ENCODE peak calls at places on chromosome 7, in six cellular contexts. V, U, B, F, T and J are unnamed samples. For H3K4me1, the result is how much of the 10 kb centered on the place peaks cover.

GRCh38 chr7:153103219-153103618 is 343.7 kb downstream of the ACTR3B start:
- DNase-seq in V (no peak), U (no peak), B (no peak), F (no peak), T (no peak), J (no peak)

GRCh38 chr7:158366916-158367633 is 220.5 kb downstream of the PTPRN2 start:
- DNase-seq in V (no peak), U (no peak), B (no peak), F (no peak), T (no peak), J (no peak)

GRCh38 chr7:32957326-32958045 is at the start of gene FKBP9:
- DNase-seq in V (no peak), U (peak), B (peak), F (peak), T (peak), J (no peak)

GRCh38 chr7:36661135-36661840 is 63.0 kb downstream of the AOAH start:
- DNase-seq in V (no peak), U (no peak), B (peak), F (no peak), T (peak), J (no peak)

GRCh38 chr7:158450476-158451124 is 137.0 kb downstream of the PTPRN2 start:
- DNase-seq in V (no peak), U (no peak), B (no peak), F (no peak), T (no peak), J (no peak)

GRCh38 chr7:15801565-15801964 is 115.1 kb upstream of the MEOX2 start:
- DNase-seq in V (no peak), U (no peak), B (no peak), F (no peak), T (no peak), J (no peak)

GRCh38 chr7:102456327-102456726 is 8.3 kb downstream of the ALKBH4 start:
- DNase-seq in V (no peak), U (no peak), B (no peak), F (no peak), T (peak), J (no peak)

GRCh38 chr7:20229652-20230500 is 12.7 kb upstream of the MACC1 start:
- DNase-seq in V (no peak), U (no peak), B (no peak), F (no peak), T (peak), J (no peak)

GRCh38 chr7:20796565-20796964 is 9.9 kb upstream of the SP8 start:
- DNase-seq in V (no peak), U (no peak), B (no peak), F (no peak), T (no peak), J (no peak)

GRCh38 chr7:110514973-110515372 is 576.0 kb upstream of the LRRN3 start:
- DNase-seq in V (no peak), U (no peak), B (no peak), F (no peak), T (no peak), J (no peak)

GRCh38 chr7:17083392-17084165 is 201.8 kb upstream of the AGR3 start:
- DNase-seq in V (no peak), U (no peak), B (no peak), F (no peak), T (no peak), J (no peak)

GRCh38 chr7:105296491-105296890 is 92.2 kb downstream of the SRPK2 start:
- DNase-seq in V (no peak), U (no peak), B (no peak), F (no peak), T (no peak), J (no peak)
- H3K4me1 ChIP-seq in V (half or more), U (under half), B (under half), F (under half), T (under half), J (under half)

DNA sequence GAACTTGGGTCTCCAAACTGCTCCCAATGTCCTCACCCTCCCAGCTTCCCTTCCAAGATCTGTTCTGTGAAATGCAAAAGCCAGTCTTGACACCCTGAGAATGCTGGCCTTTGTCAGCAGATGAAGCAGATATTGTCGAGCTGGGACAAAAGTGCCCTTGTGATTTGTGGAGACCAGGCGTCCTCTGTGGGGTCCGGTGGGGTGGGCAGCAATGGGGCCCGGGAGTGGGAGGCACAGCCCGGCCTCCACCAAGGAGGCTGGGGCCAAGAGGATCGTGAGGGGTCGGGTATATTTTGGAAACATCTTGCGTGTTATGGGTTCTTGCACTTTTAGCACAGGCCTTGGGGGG is 81.7 kb upstream of the GTF2IRD1 start:
- DNase-seq in V (no peak), U (no peak), B (no peak), F (no peak), T (no peak), J (no peak)
- H3K27ac ChIP-seq in V (no peak), U (peak), B (no peak), F (no peak), T (no peak), J (no peak)

GRCh38 chr7:139718859-139719258 is 58.9 kb downstream of the HIPK2 start:
- DNase-seq in V (no peak), U (no peak), B (no peak), F (no peak), T (no peak), J (no peak)

GRCh38 chr7:139714163-139714901 is 63.5 kb downstream of the HIPK2 start:
- DNase-seq in V (no peak), U (peak), B (no peak), F (no peak), T (no peak), J (no peak)

GRCh38 chr7:139713835-139714162 is 64.0 kb downstream of the HIPK2 start:
- DNase-seq in V (no peak), U (no peak), B (no peak), F (no peak), T (no peak), J (no peak)

GRCh38 chr7:139715194-139715815 is 62.5 kb downstream of the HIPK2 start:
- DNase-seq in V (no peak), U (no peak), B (no peak), F (no peak), T (no peak), J (no peak)

GRCh38 chr7:139716156-139716942 is 61.4 kb downstream of the HIPK2 start:
- DNase-seq in V (no peak), U (no peak), B (no peak), F (no peak), T (no peak), J (no peak)
- H3K4me1 ChIP-seq in V (under half), U (half or more), B (under half), F (under half), T (under half), J (under half)

DNA sequence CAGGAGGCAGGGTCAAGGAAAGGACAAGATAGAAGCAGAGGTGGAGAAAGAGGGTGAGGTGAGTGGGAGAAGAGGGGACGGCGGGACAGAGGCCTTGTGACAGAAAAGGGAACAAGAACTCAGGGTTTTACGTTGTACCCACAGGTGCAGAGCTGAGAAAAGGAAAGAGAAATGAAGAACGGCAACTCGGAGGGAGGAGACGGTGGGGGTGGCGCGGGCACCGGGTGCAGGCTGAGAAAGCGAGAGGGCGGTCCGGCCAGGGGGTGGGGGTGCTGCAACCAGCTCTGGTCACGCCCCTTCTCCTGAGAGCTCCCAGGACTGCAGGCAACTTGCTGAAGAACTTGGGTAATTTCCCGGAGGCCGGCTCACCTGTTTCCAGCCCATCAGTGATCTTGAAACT is 65.3 kb downstream of the CARD11 start:
- DNase-seq in V (peak), U (peak), B (peak), F (peak), T (peak), J (peak)
- H3K27ac ChIP-seq in V (peak), U (no peak), B (no peak), F (no peak), T (no peak), J (no peak)